ENCODE peak calls at places on chromosomes 12 and 14, in nine cellular contexts. J is HCT116, H is stomach, D is sigmoid colon, Z is GM23338, M is breast epithelium, K is H1, W is endothelial cell of umbilical vein, R is transverse colon. F is an unnamed sample.

GRCh38 chr14:89417469-89418225 is 614 bp upstream of the FOXN3 start:
- DNase-seq in J (peak), H (peak), D (peak), Z (peak), M (peak), K (peak), W (peak), R (peak), F (peak)

GRCh38 chr12:75979181-75979580 is 52.4 kb downstream of the PHLDA1 start:
- DNase-seq in J (no peak), H (no peak), D (no peak), Z (no peak), M (no peak), K (no peak), W (peak), R (no peak), F (no peak)

GRCh38 chr14:66284346-66284745 is 201.8 kb upstream of the CCDC196 start:
- DNase-seq in J (no peak), H (no peak), D (no peak), Z (no peak), M (no peak), K (no peak), W (no peak), R (no peak), F (no peak)

GRCh38 chr12:43758247-43758727 is 303 bp downstream of the PUS7L start:
- DNase-seq in J (no peak), H (peak), D (peak), Z (peak), M (peak), K (peak), W (no peak), R (peak), F (no peak)

GRCh38 chr12:32997471-32997870 is 100.9 kb upstream of the PKP2 start:
- DNase-seq in J (no peak), H (no peak), D (no peak), Z (peak), M (no peak), K (no peak), W (no peak), R (no peak), F (no peak)

GRCh38 chr14:39722547-39723273 is 290.5 kb upstream of the FBXO33 start:
- DNase-seq in J (no peak), H (no peak), D (no peak), Z (no peak), M (no peak), K (no peak), W (no peak), R (no peak), F (no peak)

GRCh38 chr12:122057007-122057735 is 21.4 kb upstream of the MLXIP start:
- DNase-seq in J (no peak), H (no peak), D (no peak), Z (no peak), M (no peak), K (no peak), W (no peak), R (no peak), F (no peak)

GRCh38 chr12:116295327-116296263 is 18.1 kb upstream of the MED13L start:
- DNase-seq in J (no peak), H (no peak), D (no peak), Z (no peak), M (no peak), K (no peak), W (peak), R (no peak), F (no peak)

GRCh38 chr14:67331368-67332125 is 28.1 kb downstream of the ATP6V1D start:
- DNase-seq in J (no peak), H (no peak), D (no peak), Z (no peak), M (no peak), K (no peak), W (no peak), R (no peak), F (no peak)

GRCh38 chr12:89906178-89906577 is 197.5 kb upstream of the ATP2B1 start:
- DNase-seq in J (no peak), H (no peak), D (no peak), Z (no peak), M (no peak), K (no peak), W (no peak), R (no peak), F (no peak)

GRCh38 chr12:124764451-124764850 is 99.2 kb downstream of the SCARB1 start:
- DNase-seq in J (no peak), H (no peak), D (no peak), Z (peak), M (no peak), K (peak), W (peak), R (peak), F (no peak)

GRCh38 chr14:58281969-58282368 is 16.4 kb upstream of the ARID4A start:
- DNase-seq in J (no peak), H (no peak), D (no peak), Z (no peak), M (no peak), K (no peak), W (peak), R (no peak), F (no peak)

GRCh38 chr12:52004042-52004648 is 2.6 kb upstream of the TAMALIN start:
- DNase-seq in J (no peak), H (peak), D (peak), Z (peak), M (no peak), K (peak), W (peak), R (peak), F (no peak)

GRCh38 chr12:77167801-77168200 is 102.4 kb upstream of the E2F7 start:
- DNase-seq in J (no peak), H (no peak), D (no peak), Z (no peak), M (no peak), K (no peak), W (no peak), R (no peak), F (no peak)

GRCh38 chr12:3698218-3698974 is 54.5 kb downstream of the CRACR2A start:
- DNase-seq in J (no peak), H (no peak), D (no peak), Z (no peak), M (no peak), K (no peak), W (peak), R (no peak), F (no peak)

GRCh38 chr14:26377150-26377549 is 220.7 kb downstream of the NOVA1 start:
- DNase-seq in J (no peak), H (no peak), D (no peak), Z (peak), M (no peak), K (no peak), W (no peak), R (no peak), F (no peak)

GRCh38 chr14:54760866-54761265 is 141.8 kb downstream of the GCH1 start:
- DNase-seq in J (no peak), H (no peak), D (no peak), Z (no peak), M (no peak), K (no peak), W (no peak), R (no peak), F (no peak)

DNA sequence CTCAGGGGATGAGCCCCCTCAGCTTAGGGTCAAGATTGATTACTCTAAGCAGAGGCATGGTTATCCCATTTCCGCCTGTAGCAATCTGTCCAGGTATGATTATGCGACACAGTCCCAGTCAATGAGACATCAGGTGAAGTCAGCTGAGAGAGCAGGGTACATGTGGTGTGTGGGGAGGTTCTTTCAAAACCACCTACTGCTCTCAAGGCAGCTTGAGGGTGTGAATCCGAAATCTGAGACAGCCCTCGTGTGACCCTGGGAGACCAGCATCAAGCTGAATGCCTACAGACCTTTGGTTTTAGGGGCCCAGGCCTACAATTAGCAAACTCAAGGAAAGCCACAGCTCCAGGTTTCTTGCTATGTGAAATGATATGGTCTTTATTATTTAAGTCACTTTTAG is 275.7 kb downstream of the ITPR2 start:
- DNase-seq in J (no peak), H (no peak), D (no peak), Z (no peak), M (no peak), K (no peak), W (no peak), R (no peak), F (no peak)
- H3K4me3 ChIP-seq in J (no peak), H (no peak), D (no peak), Z (no peak), M (no peak), K (no peak), W (no peak), R (no peak), F (no peak)

GRCh38 chr12:93762912-93763311 is 85.7 kb downstream of the CRADD start:
- DNase-seq in J (no peak), H (no peak), D (no peak), Z (no peak), M (no peak), K (no peak), W (no peak), R (no peak), F (no peak)

GRCh38 chr12:93767524-93767863 is 90.3 kb downstream of the CRADD start:
- DNase-seq in J (no peak), H (no peak), D (no peak), Z (no peak), M (no peak), K (no peak), W (no peak), R (no peak), F (no peak)

GRCh38 chr12:93766371-93766770 is 89.2 kb downstream of the CRADD start:
- DNase-seq in J (no peak), H (no peak), D (no peak), Z (no peak), M (no peak), K (no peak), W (no peak), R (no peak), F (no peak)

GRCh38 chr12:93763746-93764147 is 86.6 kb downstream of the CRADD start:
- DNase-seq in J (no peak), H (no peak), D (no peak), Z (peak), M (no peak), K (no peak), W (no peak), R (no peak), F (no peak)

DNA sequence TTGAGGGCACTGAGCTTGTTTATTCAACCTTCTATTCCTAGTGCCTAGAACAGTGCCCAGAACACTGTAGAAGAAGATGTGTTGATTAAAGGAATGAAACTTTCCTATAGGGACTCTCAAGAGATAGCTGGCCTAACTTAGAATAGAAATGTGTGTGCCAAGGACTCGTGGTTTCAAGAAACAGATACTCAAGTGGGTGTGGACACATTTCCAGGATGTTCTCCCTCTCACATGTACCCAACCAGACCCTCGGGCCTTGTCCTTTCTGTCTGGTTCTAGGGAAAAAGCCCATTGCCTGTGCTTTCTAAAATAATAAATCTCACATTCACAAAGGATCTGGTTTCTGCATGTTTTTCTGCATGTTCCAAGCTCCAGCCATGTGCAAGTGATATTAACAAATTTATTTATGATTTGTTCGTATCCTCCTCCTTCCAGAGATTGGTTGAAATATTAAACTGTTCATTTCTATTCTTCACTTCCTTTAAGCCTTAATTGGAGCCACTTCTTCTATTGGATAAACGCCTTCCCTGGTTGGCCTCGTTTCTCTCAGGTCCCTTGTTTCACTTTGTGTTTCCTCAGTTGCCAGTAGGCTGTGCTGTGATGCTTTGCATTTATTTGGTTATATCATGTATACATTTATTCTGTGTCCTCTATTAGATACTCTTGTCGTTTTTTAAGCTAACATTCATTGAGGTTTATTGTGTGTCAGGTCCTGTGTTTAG is 89.8 kb downstream of the CRADD start:
- DNase-seq in J (no peak), H (no peak), D (peak), Z (peak), M (no peak), K (no peak), W (peak), R (peak), F (no peak)
- TF ChIP-seq POLR2AphosphoS5 in J (no peak), H (no peak), D (peak), Z (no peak), M (no peak), K (no peak), W (no peak), R (no peak), F (no peak)

GRCh38 chr12:120317258-120318105 is 10.1 kb downstream of the PLA2G1B start:
- DNase-seq in J (peak), H (peak), D (peak), Z (peak), M (peak), K (peak), W (peak), R (peak), F (peak)

GRCh38 chr12:120314220-120314619 is 12.1 kb downstream of the SIRT4 start:
- DNase-seq in J (no peak), H (no peak), D (no peak), Z (peak), M (no peak), K (peak), W (peak), R (no peak), F (no peak)

GRCh38 chr12:120321382-120322202 is 6.0 kb downstream of the PLA2G1B start:
- DNase-seq in J (no peak), H (peak), D (no peak), Z (no peak), M (no peak), K (no peak), W (no peak), R (peak), F (no peak)

GRCh38 chr12:120316798-120317257 is 10.8 kb downstream of the PLA2G1B start:
- DNase-seq in J (no peak), H (no peak), D (no peak), Z (no peak), M (no peak), K (peak), W (no peak), R (no peak), F (no peak)
- H3K4me3 ChIP-seq in J (peak), H (peak), D (peak), Z (peak), M (peak), K (peak), W (peak), R (peak), F (peak)

DNA sequence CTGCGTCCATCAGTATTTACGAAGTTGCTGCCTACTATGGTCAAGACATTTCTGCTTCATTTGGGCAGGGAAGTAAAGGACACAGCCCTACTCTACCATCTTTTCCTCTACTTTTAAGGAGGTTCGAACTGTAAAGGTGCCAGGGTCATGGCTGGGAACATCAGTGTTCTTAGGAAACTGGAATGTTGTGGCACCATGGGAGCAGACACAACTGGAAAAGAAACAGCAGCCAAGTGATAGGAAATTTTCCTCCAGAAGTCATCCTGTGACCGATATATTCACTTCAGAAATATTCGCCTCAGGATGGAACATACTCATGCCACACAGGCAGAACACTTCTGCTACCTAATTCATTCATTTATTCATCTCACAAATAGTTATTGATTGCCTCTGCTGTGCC is 104.4 kb downstream of the ETV6 start:
- DNase-seq in J (no peak), H (no peak), D (no peak), Z (no peak), M (no peak), K (no peak), W (no peak), R (no peak), F (no peak)
- TF ChIP-seq POLR2AphosphoS5 in J (no peak), H (no peak), D (no peak), Z (no peak), M (no peak), K (no peak), W (no peak), R (no peak), F (no peak)

GRCh38 chr12:12812605-12813119 is 484 bp upstream of the DDX47 start:
- DNase-seq in J (no peak), H (no peak), D (no peak), Z (no peak), M (no peak), K (no peak), W (no peak), R (no peak), F (no peak)
- H3K4me3 ChIP-seq in J (peak), H (peak), D (no peak), Z (peak), M (peak), K (no peak), W (no peak), R (no peak), F (no peak)

DNA sequence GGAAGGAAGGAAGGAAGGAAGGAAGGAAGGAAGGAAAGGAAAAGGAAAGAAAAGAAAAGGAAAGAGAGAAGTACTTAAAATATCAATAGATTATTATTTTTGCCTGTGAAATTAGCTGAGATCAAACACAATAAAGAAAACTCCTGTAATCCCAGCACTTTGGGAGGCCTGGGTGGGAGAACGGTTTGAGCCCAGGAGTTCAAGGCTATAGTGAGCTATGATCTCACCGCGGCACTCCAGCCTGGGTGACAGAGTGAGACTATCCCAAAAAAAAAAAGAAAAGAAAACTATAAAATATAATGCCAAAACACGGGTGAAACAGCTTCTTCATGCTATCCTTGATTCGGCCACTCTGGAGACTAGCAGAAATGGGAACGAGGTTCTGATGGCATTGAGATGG is 26.2 kb upstream of the CKAP4 start:
- DNase-seq in J (no peak), H (no peak), D (no peak), Z (no peak), M (no peak), K (no peak), W (no peak), R (no peak), F (no peak)
- TF ChIP-seq POLR2AphosphoS5 in J (no peak), H (no peak), D (no peak), Z (no peak), M (no peak), K (no peak), W (no peak), R (no peak), F (no peak)